ENCODE peak calls at places on chromosomes 4 and X, in eight cellular contexts. One of them, this sample, is unnamed.
A peak's percentile ranks its signal among the peaks of the same experiment; 100 is the strongest.

GRCh38 chr4:138255917-138256597 is 13.9 kb upstream of the SLC7A11 start:
- DNase-seq in transverse colon: no peak
- DNase-seq in lower lobe of right lung: no peak
- DNase-seq in tibial nerve: no peak
- DNase-seq in Karpas-422: no peak
- DNase-seq in A673: no peak
- DNase-seq in heart right ventricle: no peak
- DNase-seq in colonic mucosa: no peak
- DNase-seq in this sample: no peak

GRCh38 chr4:14620567-14621138 is 381.6 kb upstream of the CPEB2 start:
- DNase-seq in transverse colon: no peak
- DNase-seq in lower lobe of right lung: no peak
- DNase-seq in tibial nerve: no peak
- DNase-seq in Karpas-422: no peak
- DNase-seq in A673: no peak
- DNase-seq in heart right ventricle: no peak
- DNase-seq in colonic mucosa: no peak
- DNase-seq in this sample: no peak

GRCh38 chr4:30938956-30939528 is 218.9 kb downstream of the PCDH7 start:
- DNase-seq in transverse colon: no peak
- DNase-seq in lower lobe of right lung: no peak
- DNase-seq in tibial nerve: no peak
- DNase-seq in Karpas-422: no peak
- DNase-seq in A673: no peak
- DNase-seq in heart right ventricle: no peak
- DNase-seq in colonic mucosa: peak; percentile 27
- DNase-seq in this sample: no peak

GRCh38 chrX:119181491-119181890 is 53.9 kb upstream of the KIAA1210 start:
- DNase-seq in transverse colon: peak; percentile 32
- DNase-seq in lower lobe of right lung: no peak
- DNase-seq in tibial nerve: no peak
- DNase-seq in Karpas-422: no peak
- DNase-seq in A673: peak; percentile 6
- DNase-seq in heart right ventricle: no peak
- DNase-seq in colonic mucosa: peak; percentile 24
- DNase-seq in this sample: no peak

GRCh38 chrX:43679778-43680177 is 23.7 kb downstream of the MAOA start:
- DNase-seq in transverse colon: no peak
- DNase-seq in lower lobe of right lung: no peak
- DNase-seq in tibial nerve: no peak
- DNase-seq in Karpas-422: no peak
- DNase-seq in A673: peak; percentile 41
- DNase-seq in heart right ventricle: no peak
- DNase-seq in colonic mucosa: no peak
- DNase-seq in this sample: no peak

GRCh38 chrX:129679856-129680255 is 25.1 kb upstream of the APLN start:
- DNase-seq in transverse colon: no peak
- DNase-seq in lower lobe of right lung: no peak
- DNase-seq in tibial nerve: no peak
- DNase-seq in Karpas-422: no peak
- DNase-seq in A673: no peak
- DNase-seq in heart right ventricle: no peak
- DNase-seq in colonic mucosa: no peak
- DNase-seq in this sample: no peak

GRCh38 chrX:154056739-154057367 is 37.2 kb upstream of the IRAK1 start:
- DNase-seq in transverse colon: peak; percentile 31
- DNase-seq in lower lobe of right lung: no peak
- DNase-seq in tibial nerve: no peak
- DNase-seq in Karpas-422: no peak
- DNase-seq in A673: no peak
- DNase-seq in heart right ventricle: no peak
- DNase-seq in colonic mucosa: no peak
- DNase-seq in this sample: no peak

GRCh38 chrX:68935362-68935761 is 106.5 kb downstream of the EFNB1 start:
- DNase-seq in transverse colon: peak; percentile 3
- DNase-seq in lower lobe of right lung: no peak
- DNase-seq in tibial nerve: no peak
- DNase-seq in Karpas-422: no peak
- DNase-seq in A673: no peak
- DNase-seq in heart right ventricle: no peak
- DNase-seq in colonic mucosa: no peak
- DNase-seq in this sample: no peak

GRCh38 chrX:130805906-130806305 is 97.1 kb downstream of the ENOX2 start:
- DNase-seq in transverse colon: no peak
- DNase-seq in lower lobe of right lung: no peak
- DNase-seq in tibial nerve: no peak
- DNase-seq in Karpas-422: no peak
- DNase-seq in A673: no peak
- DNase-seq in heart right ventricle: no peak
- DNase-seq in colonic mucosa: no peak
- DNase-seq in this sample: no peak

GRCh38 chrX:40174594-40175415 is 77.0 kb upstream of the BCOR start:
- DNase-seq in transverse colon: peak; percentile 57
- DNase-seq in lower lobe of right lung: peak; percentile 64
- DNase-seq in tibial nerve: no peak
- DNase-seq in Karpas-422: peak; percentile 68
- DNase-seq in A673: peak; percentile 70
- DNase-seq in heart right ventricle: no peak
- DNase-seq in colonic mucosa: peak; percentile 48
- DNase-seq in this sample: peak; percentile 56

GRCh38 chr4:105059337-105059736 is 87.3 kb upstream of the TET2 start:
- DNase-seq in transverse colon: no peak
- DNase-seq in lower lobe of right lung: no peak
- DNase-seq in tibial nerve: no peak
- DNase-seq in Karpas-422: no peak
- DNase-seq in A673: no peak
- DNase-seq in heart right ventricle: no peak
- DNase-seq in colonic mucosa: no peak
- DNase-seq in this sample: no peak

GRCh38 chrX:11380187-11380586 is 87.0 kb downstream of the AMELX start:
- DNase-seq in transverse colon: no peak
- DNase-seq in lower lobe of right lung: no peak
- DNase-seq in tibial nerve: no peak
- DNase-seq in Karpas-422: no peak
- DNase-seq in A673: no peak
- DNase-seq in heart right ventricle: no peak
- DNase-seq in colonic mucosa: no peak
- DNase-seq in this sample: no peak

GRCh38 chrX:57964975-57965374 is 54.7 kb upstream of the ZXDA start:
- DNase-seq in transverse colon: no peak
- DNase-seq in lower lobe of right lung: no peak
- DNase-seq in tibial nerve: no peak
- DNase-seq in Karpas-422: peak; percentile 54
- DNase-seq in A673: no peak
- DNase-seq in heart right ventricle: no peak
- DNase-seq in colonic mucosa: no peak
- DNase-seq in this sample: no peak

GRCh38 chrX:13778916-13779315 is 38.0 kb downstream of the GPM6B start:
- DNase-seq in transverse colon: no peak
- DNase-seq in lower lobe of right lung: no peak
- DNase-seq in tibial nerve: no peak
- DNase-seq in Karpas-422: no peak
- DNase-seq in A673: peak; percentile 18
- DNase-seq in heart right ventricle: peak; percentile 12
- DNase-seq in colonic mucosa: no peak
- DNase-seq in this sample: no peak

GRCh38 chr4:121764702-121765367 is at the start of gene SMIM43:
- DNase-seq in transverse colon: no peak
- DNase-seq in lower lobe of right lung: peak; percentile 48
- DNase-seq in tibial nerve: no peak
- DNase-seq in Karpas-422: no peak
- DNase-seq in A673: peak; percentile 34
- DNase-seq in heart right ventricle: no peak
- DNase-seq in colonic mucosa: no peak
- DNase-seq in this sample: no peak

GRCh38 chrX:132957211-132958085 is 981 bp downstream of the HS6ST2 start:
- DNase-seq in transverse colon: peak; percentile 9
- DNase-seq in lower lobe of right lung: no peak
- DNase-seq in tibial nerve: no peak
- DNase-seq in Karpas-422: no peak
- DNase-seq in A673: peak; percentile 43
- DNase-seq in heart right ventricle: no peak
- DNase-seq in colonic mucosa: peak; percentile 23
- DNase-seq in this sample: peak; percentile 18

GRCh38 chrX:13716905-13717304 is 17.5 kb downstream of the TRAPPC2 start:
- DNase-seq in transverse colon: peak; percentile 14
- DNase-seq in lower lobe of right lung: no peak
- DNase-seq in tibial nerve: no peak
- DNase-seq in Karpas-422: no peak
- DNase-seq in A673: no peak
- DNase-seq in heart right ventricle: no peak
- DNase-seq in colonic mucosa: no peak
- DNase-seq in this sample: no peak

GRCh38 chr4:144955104-144955503 is 142.9 kb downstream of the ANAPC10 start:
- DNase-seq in transverse colon: no peak
- DNase-seq in lower lobe of right lung: no peak
- DNase-seq in tibial nerve: no peak
- DNase-seq in Karpas-422: no peak
- DNase-seq in A673: no peak
- DNase-seq in heart right ventricle: no peak
- DNase-seq in colonic mucosa: no peak
- DNase-seq in this sample: no peak

GRCh38 chrX:41382699-41383645 is 49.0 kb downstream of the DDX3X start:
- DNase-seq in transverse colon: peak; percentile 25
- DNase-seq in lower lobe of right lung: no peak
- DNase-seq in tibial nerve: no peak
- DNase-seq in Karpas-422: no peak
- DNase-seq in A673: no peak
- DNase-seq in heart right ventricle: no peak
- DNase-seq in colonic mucosa: peak; percentile 57
- DNase-seq in this sample: no peak

GRCh38 chrX:154123241-154124219 is 20.5 kb upstream of the OPN1LW start:
- DNase-seq in transverse colon: peak; percentile 62
- DNase-seq in lower lobe of right lung: peak; percentile 76
- DNase-seq in tibial nerve: no peak
- DNase-seq in Karpas-422: no peak
- DNase-seq in A673: no peak
- DNase-seq in heart right ventricle: peak; percentile 22
- DNase-seq in colonic mucosa: peak; percentile 49
- DNase-seq in this sample: no peak

GRCh38 chr4:121656269-121656641 is 40.5 kb downstream of the ANXA5 start:
- DNase-seq in transverse colon: peak; percentile 10
- DNase-seq in lower lobe of right lung: peak; percentile 51
- DNase-seq in tibial nerve: peak; percentile 45
- DNase-seq in Karpas-422: peak; percentile 82
- DNase-seq in A673: peak; percentile 79
- DNase-seq in heart right ventricle: peak; percentile 60
- DNase-seq in colonic mucosa: no peak
- DNase-seq in this sample: no peak

GRCh38 chr4:82892467-82892802 is 1.5 kb upstream of the SEC31A start:
- DNase-seq in transverse colon: no peak
- DNase-seq in lower lobe of right lung: no peak
- DNase-seq in tibial nerve: no peak
- DNase-seq in Karpas-422: no peak
- DNase-seq in A673: no peak
- DNase-seq in heart right ventricle: no peak
- DNase-seq in colonic mucosa: no peak
- DNase-seq in this sample: no peak

GRCh38 chr4:61202638-61203495 is 2.7 kb downstream of the ADGRL3 start:
- DNase-seq in transverse colon: no peak
- DNase-seq in lower lobe of right lung: no peak
- DNase-seq in tibial nerve: no peak
- DNase-seq in Karpas-422: no peak
- DNase-seq in A673: no peak
- DNase-seq in heart right ventricle: no peak
- DNase-seq in colonic mucosa: no peak
- DNase-seq in this sample: no peak

GRCh38 chr4:51842167-51842553 is 793 bp upstream of the DCUN1D4 start:
- DNase-seq in transverse colon: no peak
- DNase-seq in lower lobe of right lung: no peak
- DNase-seq in tibial nerve: no peak
- DNase-seq in Karpas-422: no peak
- DNase-seq in A673: no peak
- DNase-seq in heart right ventricle: peak; percentile 8
- DNase-seq in colonic mucosa: peak; percentile 31
- DNase-seq in this sample: no peak

GRCh38 chr4:6419452-6420028 is 52.9 kb downstream of the PPP2R2C start:
- DNase-seq in transverse colon: no peak
- DNase-seq in lower lobe of right lung: no peak
- DNase-seq in tibial nerve: no peak
- DNase-seq in Karpas-422: no peak
- DNase-seq in A673: no peak
- DNase-seq in heart right ventricle: no peak
- DNase-seq in colonic mucosa: no peak
- DNase-seq in this sample: no peak

GRCh38 chr4:22496165-22496813 is 19.6 kb downstream of the ADGRA3 start:
- DNase-seq in transverse colon: no peak
- DNase-seq in lower lobe of right lung: no peak
- DNase-seq in tibial nerve: no peak
- DNase-seq in Karpas-422: no peak
- DNase-seq in A673: no peak
- DNase-seq in heart right ventricle: no peak
- DNase-seq in colonic mucosa: no peak
- DNase-seq in this sample: no peak

GRCh38 chr4:41753942-41754341 is 5.4 kb upstream of the PHOX2B start:
- DNase-seq in transverse colon: no peak
- DNase-seq in lower lobe of right lung: no peak
- DNase-seq in tibial nerve: no peak
- DNase-seq in Karpas-422: no peak
- DNase-seq in A673: no peak
- DNase-seq in heart right ventricle: no peak
- DNase-seq in colonic mucosa: no peak
- DNase-seq in this sample: no peak

GRCh38 chr4:106618920-106619319 is 250.3 kb upstream of the GIMD1 start:
- DNase-seq in transverse colon: no peak
- DNase-seq in lower lobe of right lung: no peak
- DNase-seq in tibial nerve: no peak
- DNase-seq in Karpas-422: no peak
- DNase-seq in A673: peak; percentile 83
- DNase-seq in heart right ventricle: no peak
- DNase-seq in colonic mucosa: no peak
- DNase-seq in this sample: no peak
- H3K36me3 ChIP-seq in transverse colon: no peaks in the 10 kb centered on the region
- H3K36me3 ChIP-seq in lower lobe of right lung: no peaks in the 10 kb centered on the region
- H3K36me3 ChIP-seq in tibial nerve: no peaks in the 10 kb centered on the region
- H3K36me3 ChIP-seq in Karpas-422: no peaks in the 10 kb centered on the region
- H3K36me3 ChIP-seq in A673: no peaks in the 10 kb centered on the region
- H3K36me3 ChIP-seq in heart right ventricle: no peaks in the 10 kb centered on the region
- H3K36me3 ChIP-seq in colonic mucosa: no peaks in the 10 kb centered on the region
- H3K36me3 ChIP-seq in this sample: no peaks in the 10 kb centered on the region

GRCh38 chr4:3238721-3239120 is 10.2 kb upstream of the MSANTD1 start:
- DNase-seq in transverse colon: no peak
- DNase-seq in lower lobe of right lung: no peak
- DNase-seq in tibial nerve: no peak
- DNase-seq in Karpas-422: no peak
- DNase-seq in A673: no peak
- DNase-seq in heart right ventricle: no peak
- DNase-seq in colonic mucosa: no peak
- DNase-seq in this sample: no peak
- H3K4me1 ChIP-seq in transverse colon: peaks cover 15% of the 10 kb centered on the region
- H3K4me1 ChIP-seq in lower lobe of right lung: no peaks in the 10 kb centered on the region
- H3K4me1 ChIP-seq in tibial nerve: no peaks in the 10 kb centered on the region
- H3K4me1 ChIP-seq in Karpas-422: no peaks in the 10 kb centered on the region
- H3K4me1 ChIP-seq in A673: no peaks in the 10 kb centered on the region
- H3K4me1 ChIP-seq in heart right ventricle: no peaks in the 10 kb centered on the region
- H3K4me1 ChIP-seq in colonic mucosa: no peaks in the 10 kb centered on the region
- H3K4me1 ChIP-seq in this sample: no peaks in the 10 kb centered on the region

GRCh38 chr4:70793626-70794025 is 46.1 kb downstream of the GRSF1 start:
- DNase-seq in transverse colon: no peak
- DNase-seq in lower lobe of right lung: no peak
- DNase-seq in tibial nerve: no peak
- DNase-seq in Karpas-422: no peak
- DNase-seq in A673: no peak
- DNase-seq in heart right ventricle: no peak
- DNase-seq in colonic mucosa: no peak
- DNase-seq in this sample: no peak
- H3K36me3 ChIP-seq in transverse colon: peaks cover 59% of the 10 kb centered on the region
- H3K36me3 ChIP-seq in lower lobe of right lung: peaks cover 98% of the 10 kb centered on the region
- H3K36me3 ChIP-seq in tibial nerve: peaks cover 89% of the 10 kb centered on the region
- H3K36me3 ChIP-seq in Karpas-422: no peaks in the 10 kb centered on the region
- H3K36me3 ChIP-seq in A673: no peaks in the 10 kb centered on the region
- H3K36me3 ChIP-seq in heart right ventricle: no peaks in the 10 kb centered on the region
- H3K36me3 ChIP-seq in colonic mucosa: no peaks in the 10 kb centered on the region
- H3K36me3 ChIP-seq in this sample: peaks cover 6% of the 10 kb centered on the region

GRCh38 chr4:122827899-122828601 is 1.4 kb downstream of the FGF2 start:
- DNase-seq in transverse colon: peak; percentile 37
- DNase-seq in lower lobe of right lung: no peak
- DNase-seq in tibial nerve: peak; percentile 22
- DNase-seq in Karpas-422: peak; percentile 75
- DNase-seq in A673: peak; percentile 71
- DNase-seq in heart right ventricle: no peak
- DNase-seq in colonic mucosa: peak; percentile 35
- DNase-seq in this sample: no peak
- H3K4me1 ChIP-seq in transverse colon: no peaks in the 10 kb centered on the region
- H3K4me1 ChIP-seq in lower lobe of right lung: peaks cover 3% of the 10 kb centered on the region
- H3K4me1 ChIP-seq in tibial nerve: peaks cover 8% of the 10 kb centered on the region
- H3K4me1 ChIP-seq in Karpas-422: peaks cover 17% of the 10 kb centered on the region
- H3K4me1 ChIP-seq in A673: peaks cover 5% of the 10 kb centered on the region
- H3K4me1 ChIP-seq in heart right ventricle: peaks cover 9% of the 10 kb centered on the region
- H3K4me1 ChIP-seq in colonic mucosa: no peaks in the 10 kb centered on the region
- H3K4me1 ChIP-seq in this sample: no peaks in the 10 kb centered on the region